ENCODE peak calls at places on chromosomes 12 and 14, in eight cellular contexts. A, V, W, L, S, C, B and K are unnamed samples.

GRCh38 chr14:106843951-106844483 is 1317.6 kb downstream of the TMEM121 start:
- DNase-seq in A (peak), V (no peak), W (peak), L (peak), S (no peak), C (no peak), B (no peak), K (no peak)

GRCh38 chr12:49296836-49297694 is 2.1 kb downstream of the PRPH start:
- DNase-seq in A (peak), V (no peak), W (peak), L (peak), S (peak), C (no peak), B (no peak), K (no peak)

GRCh38 chr12:119235352-119235751 is 56.6 kb downstream of the HSPB8 start:
- DNase-seq in A (no peak), V (no peak), W (no peak), L (no peak), S (no peak), C (no peak), B (no peak), K (no peak)

GRCh38 chr12:56120158-56120846 is 2.2 kb downstream of the ZC3H10 start:
- DNase-seq in A (no peak), V (no peak), W (no peak), L (no peak), S (no peak), C (no peak), B (no peak), K (no peak)

GRCh38 chr14:85934123-85934885 is 404.4 kb downstream of the FLRT2 start:
- DNase-seq in A (no peak), V (no peak), W (peak), L (no peak), S (peak), C (no peak), B (peak), K (no peak)

GRCh38 chr12:112900298-112901145 is 6.2 kb upstream of the OAS1 start:
- DNase-seq in A (no peak), V (no peak), W (peak), L (no peak), S (peak), C (no peak), B (no peak), K (no peak)

GRCh38 chr14:23327947-23328744 is 6.9 kb downstream of the PABPN1 start:
- DNase-seq in A (peak), V (peak), W (peak), L (no peak), S (peak), C (peak), B (peak), K (peak)

GRCh38 chr12:115941362-115941761 is 336.1 kb downstream of the MED13L start:
- DNase-seq in A (no peak), V (no peak), W (no peak), L (no peak), S (no peak), C (no peak), B (no peak), K (no peak)

GRCh38 chr12:124428792-124429281 is 133.9 kb downstream of the RFLNA start:
- DNase-seq in A (no peak), V (no peak), W (no peak), L (no peak), S (no peak), C (no peak), B (no peak), K (no peak)

GRCh38 chr12:868722-869121 is 80.8 kb downstream of the RAD52 start:
- DNase-seq in A (no peak), V (no peak), W (no peak), L (no peak), S (no peak), C (no peak), B (no peak), K (no peak)

GRCh38 chr14:31194095-31194494 is 13.5 kb downstream of the HECTD1 start:
- DNase-seq in A (no peak), V (no peak), W (no peak), L (no peak), S (no peak), C (no peak), B (no peak), K (no peak)

GRCh38 chr12:131831021-131831571 is 2.9 kb downstream of the MMP17 start:
- DNase-seq in A (no peak), V (no peak), W (peak), L (peak), S (peak), C (no peak), B (no peak), K (no peak)

GRCh38 chr12:109951751-109952150 is 44.4 kb downstream of the GIT2 start:
- DNase-seq in A (no peak), V (peak), W (no peak), L (no peak), S (no peak), C (no peak), B (no peak), K (peak)

GRCh38 chr14:54278087-54278486 is 118.7 kb upstream of the CDKN3 start:
- DNase-seq in A (no peak), V (no peak), W (no peak), L (no peak), S (no peak), C (no peak), B (no peak), K (no peak)

GRCh38 chr14:99792551-99793212 is 531 bp upstream of the EML1 start:
- DNase-seq in A (no peak), V (peak), W (no peak), L (no peak), S (no peak), C (no peak), B (peak), K (peak)

GRCh38 chr12:124921200-124922008 is 7.0 kb upstream of the UBC start:
- DNase-seq in A (no peak), V (peak), W (peak), L (no peak), S (peak), C (no peak), B (no peak), K (peak)

GRCh38 chr12:96045566-96045965 is 10.2 kb upstream of the LTA4H start:
- DNase-seq in A (no peak), V (no peak), W (peak), L (no peak), S (no peak), C (no peak), B (peak), K (no peak)

GRCh38 chr12:6963016-6963731 is 7.3 kb downstream of the PHB2 start:
- DNase-seq in A (peak), V (no peak), W (no peak), L (peak), S (no peak), C (no peak), B (no peak), K (peak)

GRCh38 chr12:52037248-52037861 is 13.9 kb upstream of the NR4A1 start:
- DNase-seq in A (no peak), V (peak), W (no peak), L (peak), S (peak), C (no peak), B (no peak), K (peak)

GRCh38 chr12:112907415-112908157 is 824 bp downstream of the OAS1 start:
- DNase-seq in A (no peak), V (no peak), W (no peak), L (no peak), S (no peak), C (no peak), B (peak), K (no peak)

GRCh38 chr12:46964496-46965098 is 114.8 kb upstream of the PCED1B start:
- DNase-seq in A (no peak), V (no peak), W (no peak), L (no peak), S (no peak), C (no peak), B (no peak), K (no peak)

GRCh38 chr14:102795060-102795925 is 18.0 kb downstream of the TRAF3 start:
- DNase-seq in A (peak), V (peak), W (peak), L (no peak), S (no peak), C (peak), B (no peak), K (peak)

GRCh38 chr14:97280526-97280925 is 483.3 kb downstream of the VRK1 start:
- DNase-seq in A (no peak), V (no peak), W (no peak), L (no peak), S (no peak), C (no peak), B (no peak), K (no peak)

GRCh38 chr12:108318472-108319275 is 20.4 kb downstream of the CMKLR1 start:
- DNase-seq in A (no peak), V (no peak), W (no peak), L (no peak), S (no peak), C (no peak), B (no peak), K (no peak)

GRCh38 chr12:121373748-121374147 is 21.5 kb upstream of the ANAPC5 start:
- DNase-seq in A (no peak), V (no peak), W (no peak), L (no peak), S (no peak), C (no peak), B (no peak), K (no peak)

GRCh38 chr14:30681752-30682355 is 59.7 kb downstream of the SCFD1 start:
- DNase-seq in A (no peak), V (no peak), W (no peak), L (no peak), S (no peak), C (no peak), B (no peak), K (no peak)

GRCh38 chr12:53190108-53190729 is 9.5 kb upstream of the CSAD start:
- DNase-seq in A (no peak), V (peak), W (peak), L (peak), S (no peak), C (no peak), B (no peak), K (peak)

GRCh38 chr12:4446335-4446734 is 720 bp upstream of the FGF6 start:
- DNase-seq in A (no peak), V (no peak), W (no peak), L (no peak), S (no peak), C (no peak), B (no peak), K (no peak)

GRCh38 chr14:76782885-76783566 is 21.8 kb downstream of the VASH1 start:
- DNase-seq in A (no peak), V (peak), W (no peak), L (no peak), S (no peak), C (no peak), B (no peak), K (no peak)

GRCh38 chr12:21073822-21074460 is 57.1 kb upstream of the SLCO1B1 start:
- DNase-seq in A (no peak), V (no peak), W (no peak), L (no peak), S (no peak), C (peak), B (no peak), K (no peak)

GRCh38 chr14:52706724-52707706 is at the start of gene PSMC6:
- DNase-seq in A (peak), V (peak), W (peak), L (peak), S (peak), C (peak), B (peak), K (peak)

GRCh38 chr12:22333751-22334695 is 484 bp downstream of the ST8SIA1 start:
- DNase-seq in A (no peak), V (peak), W (peak), L (no peak), S (peak), C (no peak), B (peak), K (no peak)

GRCh38 chr12:14442221-14442881 is 76.9 kb downstream of the ATF7IP start:
- DNase-seq in A (peak), V (no peak), W (no peak), L (no peak), S (no peak), C (no peak), B (no peak), K (no peak)

GRCh38 chr14:53391156-53391555 is 238.0 kb upstream of the DDHD1 start:
- DNase-seq in A (no peak), V (peak), W (no peak), L (no peak), S (no peak), C (no peak), B (no peak), K (no peak)

GRCh38 chr12:132213359-132214160 is 69.3 kb downstream of the NOC4L start:
- DNase-seq in A (no peak), V (no peak), W (no peak), L (no peak), S (no peak), C (no peak), B (no peak), K (no peak)

GRCh38 chr14:20597108-20597507 is 5.9 kb upstream of the RNASE12 start:
- DNase-seq in A (no peak), V (no peak), W (no peak), L (no peak), S (no peak), C (no peak), B (no peak), K (no peak)

GRCh38 chr12:57164966-57165365 is 17.5 kb upstream of the LRP1-AS start:
- DNase-seq in A (no peak), V (no peak), W (no peak), L (no peak), S (no peak), C (no peak), B (no peak), K (no peak)

GRCh38 chr12:38155020-38155395 is 161.6 kb upstream of the ALG10B start:
- DNase-seq in A (no peak), V (no peak), W (no peak), L (no peak), S (no peak), C (no peak), B (no peak), K (no peak)